ENCODE peak calls at places on chromosomes 2 and 18, in seven cellular contexts. U is IMR-90; Q is adrenal gland; O is CD8-positive, alpha-beta T cell; K is fibroblast of lung; T is spleen; D is A549. R is an unnamed sample.

GRCh38 chr2:19893520-19894134 is 8.2 kb downstream of the TTC32 start:
- DNase-seq in U (no peak), Q (no peak), O (no peak), K (no peak), T (no peak), D (no peak), R (no peak)

GRCh38 chr18:45981852-45982251 is 14.7 kb upstream of the EPG5 start:
- DNase-seq in U (no peak), Q (no peak), O (no peak), K (no peak), T (no peak), D (no peak), R (no peak)

GRCh38 chr2:191064590-191064989 is 50.6 kb upstream of the STAT1 start:
- DNase-seq in U (no peak), Q (no peak), O (peak; percentile 8), K (no peak), T (no peak), D (no peak), R (no peak)

GRCh38 chr2:159267926-159268325 is 18.6 kb downstream of the WDSUB1 start:
- DNase-seq in U (peak; percentile 16), Q (no peak), O (no peak), K (peak; percentile 10), T (no peak), D (no peak), R (no peak)

GRCh38 chr2:237964578-237965404 is 2.0 kb upstream of the UBE2F start:
- DNase-seq in U (peak; percentile 86), Q (no peak), O (no peak), K (peak; percentile 93), T (no peak), D (no peak), R (no peak)

GRCh38 chr2:165193178-165193777 is 10.6 kb downstream of the SCN3A start:
- DNase-seq in U (no peak), Q (no peak), O (no peak), K (no peak), T (no peak), D (no peak), R (no peak)

GRCh38 chr2:205680067-205680466 is 2.2 kb upstream of the NRP2 start:
- DNase-seq in U (peak; percentile 92), Q (peak; percentile 74), O (no peak), K (peak; percentile 88), T (no peak), D (peak; percentile 96), R (no peak)

GRCh38 chr2:26345284-26345553 is 724 bp upstream of the SELENOI start:
- DNase-seq in U (no peak), Q (no peak), O (no peak), K (no peak), T (no peak), D (no peak), R (no peak)

GRCh38 chr2:193584522-193584938 is 1389.8 kb upstream of the TMEFF2 start:
- DNase-seq in U (peak; percentile 1), Q (no peak), O (no peak), K (peak; percentile 37), T (peak; percentile 45), D (peak; percentile 40), R (no peak)

GRCh38 chr2:224934542-224935188 is 107.6 kb downstream of the DOCK10 start:
- DNase-seq in U (no peak), Q (no peak), O (no peak), K (peak; percentile 54), T (no peak), D (no peak), R (no peak)

GRCh38 chr2:80054339-80054675 is 250.2 kb downstream of the LRRTM1 start:
- DNase-seq in U (peak; percentile 26), Q (no peak), O (no peak), K (peak; percentile 8), T (no peak), D (no peak), R (no peak)

GRCh38 chr2:178845565-178846457 is 38.6 kb upstream of the TTN start:
- DNase-seq in U (peak; percentile 58), Q (no peak), O (no peak), K (peak; percentile 88), T (no peak), D (no peak), R (no peak)

GRCh38 chr18:12422936-12423335 is 15.2 kb downstream of the PRELID3A start:
- DNase-seq in U (no peak), Q (no peak), O (no peak), K (no peak), T (no peak), D (peak; percentile 63), R (no peak)

GRCh38 chr2:147630585-147630984 is 214.2 kb upstream of the ACVR2A start:
- DNase-seq in U (no peak), Q (peak; percentile 2), O (no peak), K (peak; percentile 40), T (no peak), D (no peak), R (no peak)

GRCh38 chr2:128625966-128626757 is 307.5 kb upstream of the HS6ST1 start:
- DNase-seq in U (no peak), Q (no peak), O (no peak), K (no peak), T (peak; percentile 58), D (no peak), R (no peak)

GRCh38 chr18:60506682-60507081 is 134.1 kb upstream of the MC4R start:
- DNase-seq in U (no peak), Q (no peak), O (no peak), K (no peak), T (no peak), D (no peak), R (no peak)

GRCh38 chr2:116211719-116212118 is 1602.8 kb upstream of the DDX18 start:
- DNase-seq in U (no peak), Q (no peak), O (no peak), K (no peak), T (no peak), D (no peak), R (no peak)

GRCh38 chr18:49020129-49020528 is 69.4 kb upstream of the SMAD7 start:
- DNase-seq in U (no peak), Q (no peak), O (no peak), K (no peak), T (no peak), D (no peak), R (no peak)

GRCh38 chr2:189382668-189383067 is 58.6 kb upstream of the WDR75 start:
- DNase-seq in U (no peak), Q (no peak), O (no peak), K (no peak), T (no peak), D (no peak), R (no peak)

GRCh38 chr18:59623456-59624383 is 73.5 kb downstream of the CCBE1 start:
- DNase-seq in U (peak; percentile 63), Q (peak; percentile 50), O (no peak), K (peak; percentile 82), T (no peak), D (no peak), R (no peak)

GRCh38 chr18:44180683-44181082 is 500.0 kb upstream of the SETBP1 start:
- DNase-seq in U (peak; percentile 3), Q (no peak), O (no peak), K (peak; percentile 62), T (no peak), D (no peak), R (no peak)

GRCh38 chr2:238847841-238848565 is at the start of gene TWIST2:
- DNase-seq in U (peak; percentile 91), Q (peak; percentile 56), O (no peak), K (peak; percentile 95), T (no peak), D (peak; percentile 80), R (peak; percentile 87)

GRCh38 chr2:11072550-11072949 is 82.7 kb upstream of the SLC66A3 start:
- DNase-seq in U (no peak), Q (no peak), O (no peak), K (no peak), T (no peak), D (no peak), R (no peak)

GRCh38 chr2:235200216-235200615 is 248.4 kb downstream of the SH3BP4 start:
- DNase-seq in U (no peak), Q (no peak), O (no peak), K (no peak), T (no peak), D (no peak), R (no peak)

GRCh38 chr18:45690975-45691815 is 32.8 kb upstream of the SLC14A1 start:
- DNase-seq in U (peak; percentile 76), Q (peak; percentile 86), O (peak; percentile 67), K (peak; percentile 67), T (peak; percentile 87), D (peak; percentile 69), R (peak; percentile 71)

GRCh38 chr18:48663931-48664847 is 125.4 kb downstream of the CTIF start:
- DNase-seq in U (peak; percentile 36), Q (peak; percentile 75), O (peak; percentile 26), K (peak; percentile 41), T (peak; percentile 90), D (peak; percentile 39), R (peak; percentile 71)

GRCh38 chr2:222594679-222595078 is 61.2 kb downstream of the FARSB start:
- DNase-seq in U (peak; percentile 83), Q (no peak), O (no peak), K (peak; percentile 61), T (no peak), D (peak; percentile 45), R (no peak)

GRCh38 chr2:43092520-43093179 is 133.8 kb downstream of the ZFP36L2 start:
- DNase-seq in U (no peak), Q (no peak), O (no peak), K (no peak), T (no peak), D (no peak), R (no peak)
- H3K27ac ChIP-seq in U (no peak overlapping the region), Q (no peak overlapping the region), O (no peak overlapping the region), K (no peak overlapping the region), T (no peak overlapping the region), D (no peak overlapping the region), R (no peak overlapping the region)

DNA sequence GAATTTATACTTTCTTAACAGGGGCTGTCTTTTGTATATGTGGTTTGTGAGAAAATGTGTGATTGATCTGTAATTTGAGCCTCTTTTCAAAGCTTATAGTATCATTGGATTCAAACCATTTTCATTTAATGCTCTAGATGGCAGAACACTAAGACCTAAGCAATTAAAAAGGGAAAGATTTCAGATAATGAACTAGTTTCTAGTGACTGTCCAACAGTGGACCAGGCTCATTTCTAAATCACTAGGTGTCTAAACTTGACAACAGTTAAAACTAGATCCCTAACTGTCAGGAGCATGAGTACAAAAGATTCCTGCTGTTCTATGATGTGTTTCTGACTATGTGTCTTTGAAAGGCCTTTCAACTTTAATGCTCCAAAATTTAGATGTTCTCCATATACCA is 54.6 kb downstream of the ANKRD44 start:
- DNase-seq in U (no peak), Q (no peak), O (no peak), K (no peak), T (no peak), D (no peak), R (no peak)
- H3K4me3 ChIP-seq in U (no peak overlapping the region), Q (no peak overlapping the region), O (peak overlapping the region; percentile 38), K (peak overlapping the region; percentile 17), T (no peak overlapping the region), D (no peak overlapping the region), R (no peak overlapping the region)

GRCh38 chr2:56077352-56077915 is 106.4 kb upstream of the CCDC85A start:
- DNase-seq in U (peak; percentile 7), Q (no peak), O (no peak), K (peak; percentile 10), T (no peak), D (peak; percentile 58), R (no peak)
- TF ChIP-seq CTCF in U (peak; percentile 34), Q (no peak), O (no peak), K (peak; percentile 23), T (no peak), D (peak; percentile 65), R (peak; percentile 22)

DNA sequence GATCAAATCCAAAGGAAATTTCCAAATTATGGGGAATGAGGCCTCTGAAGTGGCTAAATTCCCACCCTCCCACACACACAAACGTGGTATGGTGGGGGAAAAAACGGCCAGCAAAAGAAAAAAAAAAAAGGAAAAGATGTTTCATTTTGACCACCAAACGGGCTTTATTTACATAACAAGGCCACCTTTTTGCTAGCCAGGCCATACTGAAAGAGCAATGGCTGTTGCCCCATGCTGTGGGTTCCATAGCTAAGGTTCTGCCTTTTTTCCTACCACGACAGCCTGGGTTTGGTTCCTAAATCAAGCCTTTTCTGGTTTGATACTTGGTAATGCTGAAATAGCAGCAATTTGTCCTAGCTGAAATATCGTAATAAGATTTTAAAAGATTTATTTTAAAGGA is 14.0 kb upstream of the IL1B start:
- DNase-seq in U (no peak), Q (no peak), O (no peak), K (no peak), T (no peak), D (no peak), R (no peak)
- H3K27ac ChIP-seq in U (no peak overlapping the region), Q (no peak overlapping the region), O (no peak overlapping the region), K (no peak overlapping the region), T (no peak overlapping the region), D (no peak overlapping the region), R (no peak overlapping the region)

R was measured in psoas muscle.